ENCODE peak calls at places on chromosome 5, in five cellular contexts. D is cerebellar cortex, B is B cell, U is COR-L47, Y is aorta. L is an unnamed sample.

GRCh38 chr5:127909078-127909477 is 174.5 kb upstream of the SLC12A2 start:
- DNase-seq in B (no peak), Y (no peak), U (peak), D (peak), L (peak)

GRCh38 chr5:15069407-15069905 is 197.9 kb upstream of the ANKH start:
- DNase-seq in B (no peak), D (no peak), U (no peak), Y (no peak), L (no peak)

GRCh38 chr5:174935854-174936474 is 211.6 kb downstream of the MSX2 start:
- DNase-seq in B (no peak), U (peak), Y (no peak), D (peak), L (peak)

GRCh38 chr5:159337291-159337974 is 7.1 kb upstream of the IL12B start:
- DNase-seq in Y (no peak), D (no peak), B (no peak), U (no peak), L (no peak)

GRCh38 chr5:78649220-78649700 is 688 bp upstream of the LHFPL2 start:
- DNase-seq in Y (no peak), U (no peak), D (peak), B (no peak), L (peak)

GRCh38 chr5:137055271-137055872 is 443.8 kb downstream of the SPOCK1 start:
- DNase-seq in Y (no peak), B (no peak), D (no peak), U (no peak), L (no peak)

GRCh38 chr5:142360607-142361120 is 35.8 kb upstream of the SPRY4 start:
- DNase-seq in U (no peak), B (no peak), D (peak), Y (no peak), L (peak)

GRCh38 chr5:33401482-33402390 is 39.0 kb upstream of the TARS1 start:
- DNase-seq in U (no peak), D (no peak), B (no peak), Y (no peak), L (no peak)